ENCODE peak calls at places on chromosome 13, in ten cellular contexts. D, R, J, W, G, E, P, C, T and O are unnamed samples.

GRCh38 chr13:100828226-100828625 is 153.6 kb upstream of the TMTC4 start:
- DNase-seq in D (no peak), R (no peak), J (peak; percentile 72), W (no peak), G (no peak), E (no peak), P (no peak), C (no peak), T (no peak), O (no peak)

GRCh38 chr13:31192306-31192705 is 7.5 kb upstream of the B3GLCT start:
- DNase-seq in D (no peak), R (no peak), J (no peak), W (no peak), G (no peak), E (no peak), P (no peak), C (no peak), T (no peak), O (no peak)

GRCh38 chr13:23617551-23618014 is 47.4 kb downstream of the TNFRSF19 start:
- DNase-seq in D (no peak), R (no peak), J (no peak), W (peak; percentile 95), G (no peak), E (no peak), P (no peak), C (no peak), T (no peak), O (no peak)

GRCh38 chr13:114151565-114152284 is 19.3 kb upstream of the RASA3 start:
- DNase-seq in D (no peak), R (no peak), J (peak; percentile 42), W (no peak), G (no peak), E (peak; percentile 82), P (no peak), C (no peak), T (peak; percentile 54), O (no peak)

GRCh38 chr13:58855283-58855682 is 1223.7 kb downstream of the PCDH17 start:
- DNase-seq in D (no peak), R (no peak), J (no peak), W (peak; percentile 71), G (no peak), E (no peak), P (no peak), C (no peak), T (no peak), O (no peak)

GRCh38 chr13:48853381-48854102 is 122.2 kb upstream of the FNDC3A start:
- DNase-seq in D (no peak), R (no peak), J (no peak), W (peak; percentile 53), G (no peak), E (no peak), P (no peak), C (no peak), T (no peak), O (no peak)

GRCh38 chr13:35940734-35941133 is 190.4 kb downstream of the DCLK1 start:
- DNase-seq in D (no peak), R (no peak), J (no peak), W (no peak), G (no peak), E (no peak), P (no peak), C (no peak), T (no peak), O (no peak)

GRCh38 chr13:44497801-44498200 is 78.3 kb downstream of the TSC22D1 start:
- DNase-seq in D (no peak), R (no peak), J (no peak), W (no peak), G (no peak), E (no peak), P (no peak), C (no peak), T (no peak), O (no peak)

GRCh38 chr13:70170689-70171088 is 62.4 kb upstream of the KLHL1 start:
- DNase-seq in D (no peak), R (no peak), J (no peak), W (no peak), G (no peak), E (no peak), P (no peak), C (no peak), T (no peak), O (no peak)

GRCh38 chr13:71866173-71867091 is 572 bp downstream of the DACH1 start:
- DNase-seq in D (no peak), R (no peak), J (peak; percentile 76), W (no peak), G (no peak), E (peak; percentile 31), P (peak; percentile 23), C (no peak), T (peak; percentile 48), O (no peak)

GRCh38 chr13:65461590-65461989 is 1768.5 kb downstream of the PCDH9 start:
- DNase-seq in D (no peak), R (no peak), J (no peak), W (peak; percentile 47), G (no peak), E (no peak), P (no peak), C (no peak), T (no peak), O (no peak)

GRCh38 chr13:40769970-40770369 is 1.0 kb downstream of the MRPS31 start:
- DNase-seq in D (no peak), R (no peak), J (no peak), W (no peak), G (no peak), E (no peak), P (no peak), C (no peak), T (no peak), O (no peak)

GRCh38 chr13:107216046-107216715 is 648.2 kb upstream of the ARGLU1 start:
- DNase-seq in D (no peak), R (no peak), J (no peak), W (no peak), G (no peak), E (no peak), P (no peak), C (no peak), T (no peak), O (no peak)

GRCh38 chr13:25906211-25906661 is 145.6 kb downstream of the SHISA2 start:
- DNase-seq in D (no peak), R (no peak), J (no peak), W (no peak), G (no peak), E (no peak), P (no peak), C (no peak), T (peak; percentile 40), O (no peak)

GRCh38 chr13:44474122-44474910 is 100.7 kb downstream of the SERP2 start:
- DNase-seq in D (peak; percentile 24), R (no peak), J (no peak), W (peak; percentile 22), G (no peak), E (no peak), P (no peak), C (no peak), T (no peak), O (no peak)